ENCODE peak calls at places on chromosomes 7 and 10, in six cellular contexts. G, M, K, R, X and U are unnamed samples.

GRCh38 chr10:101012525-101013364 is 13.1 kb downstream of the LZTS2 start:
- DNase-seq in G (peak), M (peak), K (peak), R (peak), X (peak), U (peak)

GRCh38 chr7:152514771-152515105 is 78.9 kb upstream of the KMT2C start:
- DNase-seq in G (no peak), M (no peak), K (no peak), R (no peak), X (no peak), U (no peak)

GRCh38 chr10:47381427-47382379 is 2.4 kb downstream of the ZNF488 start:
- DNase-seq in G (no peak), M (no peak), K (no peak), R (no peak), X (no peak), U (no peak)

GRCh38 chr10:63201118-63201517 is 68.0 kb downstream of the NRBF2 start:
- DNase-seq in G (no peak), M (no peak), K (no peak), R (no peak), X (no peak), U (no peak)

GRCh38 chr10:22803201-22803895 is 89.0 kb upstream of the PIP4K2A start:
- DNase-seq in G (peak), M (no peak), K (no peak), R (no peak), X (no peak), U (no peak)

GRCh38 chr10:102135956-102136526 is 3.2 kb downstream of the PPRC1 start:
- DNase-seq in G (no peak), M (no peak), K (no peak), R (no peak), X (no peak), U (no peak)

GRCh38 chr10:125106586-125106985 is 53.8 kb downstream of the CTBP2 start:
- DNase-seq in G (no peak), M (no peak), K (no peak), R (no peak), X (no peak), U (no peak)

GRCh38 chr7:116708248-116708647 is 36.3 kb downstream of the MET start:
- DNase-seq in G (no peak), M (no peak), K (no peak), R (no peak), X (no peak), U (no peak)

GRCh38 chr7:44697136-44698045 is 51.3 kb upstream of the ZMIZ2 start:
- DNase-seq in G (no peak), M (no peak), K (no peak), R (no peak), X (no peak), U (peak)

GRCh38 chr7:106071999-106072714 is 40.0 kb downstream of the SYPL1 start:
- DNase-seq in G (no peak), M (peak), K (no peak), R (no peak), X (peak), U (no peak)

GRCh38 chr10:132876967-132877366 is 65.4 kb downstream of the CFAP46 start:
- DNase-seq in G (no peak), M (no peak), K (no peak), R (no peak), X (no peak), U (no peak)

GRCh38 chr10:24234784-24235183 is 25.8 kb downstream of the KIAA1217 start:
- DNase-seq in G (no peak), M (no peak), K (no peak), R (no peak), X (no peak), U (no peak)

GRCh38 chr7:31633894-31634494 is 53.0 kb upstream of the PPP1R17 start:
- DNase-seq in G (peak), M (peak), K (peak), R (no peak), X (peak), U (peak)

GRCh38 chr10:121406823-121407545 is 191.3 kb downstream of the FGFR2 start:
- DNase-seq in G (no peak), M (no peak), K (no peak), R (no peak), X (no peak), U (no peak)

GRCh38 chr10:132389631-132390454 is 7.2 kb upstream of the PWWP2B start:
- DNase-seq in G (no peak), M (no peak), K (no peak), R (no peak), X (no peak), U (no peak)

GRCh38 chr7:5528071-5528814 is 104.6 kb upstream of the TNRC18 start:
- DNase-seq in G (peak), M (no peak), K (no peak), R (no peak), X (no peak), U (no peak)

GRCh38 chr10:4790045-4790444 is 36.0 kb upstream of the AKR1E2 start:
- DNase-seq in G (no peak), M (no peak), K (no peak), R (no peak), X (no peak), U (no peak)

GRCh38 chr10:116170815-116171250 is 102.2 kb downstream of the GFRA1 start:
- DNase-seq in G (peak), M (no peak), K (no peak), R (no peak), X (no peak), U (no peak)

GRCh38 chr10:132685121-132685891 is 100.6 kb downstream of the NKX6-2 start:
- DNase-seq in G (peak), M (peak), K (no peak), R (no peak), X (peak), U (no peak)

GRCh38 chr10:110523736-110524135 is 26.0 kb downstream of the DUSP5 start:
- DNase-seq in G (no peak), M (no peak), K (no peak), R (no peak), X (no peak), U (no peak)

GRCh38 chr10:110522365-110522988 is 24.8 kb downstream of the DUSP5 start:
- DNase-seq in G (peak), M (no peak), K (no peak), R (no peak), X (peak), U (no peak)

GRCh38 chr10:110524179-110524863 is 26.6 kb downstream of the DUSP5 start:
- DNase-seq in G (no peak), M (no peak), K (no peak), R (no peak), X (no peak), U (no peak)

GRCh38 chr10:110525349-110526260 is 27.9 kb downstream of the DUSP5 start:
- DNase-seq in G (peak), M (no peak), K (no peak), R (no peak), X (no peak), U (no peak)

DNA sequence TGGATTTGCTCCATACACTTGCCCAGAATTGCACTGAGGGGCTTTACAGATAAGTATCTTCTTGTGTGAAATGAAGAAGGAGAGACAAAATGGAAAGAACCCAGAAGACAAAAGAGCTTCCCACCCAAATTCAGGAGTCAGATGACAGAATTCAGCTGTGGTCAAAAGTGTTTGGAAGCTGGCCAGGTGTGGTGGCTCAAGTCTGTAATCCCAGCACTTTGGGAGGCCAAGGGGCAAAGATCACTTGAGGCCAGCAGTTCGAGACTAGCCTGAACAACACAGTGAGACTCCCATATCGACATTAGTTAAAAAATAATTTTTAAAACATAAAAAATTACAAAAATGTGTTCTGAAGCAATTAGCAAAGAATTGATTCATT is 27.1 kb downstream of the DUSP5 start:
- DNase-seq in G (no peak), M (no peak), K (no peak), R (no peak), X (no peak), U (no peak)
- TF ChIP-seq BHLHE40 in G (no peak), M (no peak), K (no peak), R (no peak), X (no peak), U (no peak)

DNA sequence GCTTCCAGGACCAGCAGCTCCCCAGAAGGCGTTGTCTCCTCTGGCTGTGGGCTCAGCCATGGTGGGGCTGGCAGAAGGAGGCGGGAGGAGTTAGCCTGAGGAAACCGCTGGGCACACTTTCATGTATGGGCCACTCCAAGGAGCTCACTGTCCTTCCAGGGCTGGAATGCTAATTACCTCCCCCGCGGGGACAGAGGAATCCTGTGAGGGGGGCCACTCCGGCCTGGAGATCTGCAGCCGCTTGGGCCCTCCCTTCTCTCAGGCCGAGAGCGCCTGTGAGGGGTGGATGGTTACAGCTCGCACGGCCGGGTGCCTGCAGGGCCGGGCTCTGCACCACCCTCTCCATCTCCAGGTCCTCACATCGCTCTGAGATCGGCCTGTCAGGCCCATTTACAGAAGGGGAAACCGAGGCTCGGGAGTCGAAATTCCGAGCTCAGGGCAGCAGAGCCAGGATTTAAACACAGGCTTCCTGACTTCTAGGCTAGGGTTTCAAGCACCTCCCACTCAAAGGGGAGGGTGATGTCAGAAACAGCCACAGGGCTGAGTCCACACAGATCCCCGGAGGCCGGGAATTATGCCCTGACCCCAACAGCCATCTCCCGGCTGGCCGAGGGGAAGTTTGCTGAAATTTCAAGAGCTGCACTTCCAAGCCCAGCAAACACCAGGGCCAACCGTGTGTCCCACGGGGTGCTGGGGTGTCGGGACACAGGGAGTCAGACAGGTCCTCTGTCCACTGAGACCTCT is 59.1 kb downstream of the PDGFA start:
- DNase-seq in G (peak), M (no peak), K (no peak), R (no peak), X (peak), U (no peak)
- TF ChIP-seq BHLHE40 in G (no peak), M (no peak), K (no peak), R (no peak), X (no peak), U (no peak)

GRCh38 chr7:19648791-19649190 is 60.0 kb downstream of the POLR1F start:
- DNase-seq in G (no peak), M (no peak), K (no peak), R (no peak), X (no peak), U (no peak)
- TF ChIP-seq BHLHE40 in G (no peak), M (no peak), K (no peak), R (no peak), X (no peak), U (no peak)

DNA sequence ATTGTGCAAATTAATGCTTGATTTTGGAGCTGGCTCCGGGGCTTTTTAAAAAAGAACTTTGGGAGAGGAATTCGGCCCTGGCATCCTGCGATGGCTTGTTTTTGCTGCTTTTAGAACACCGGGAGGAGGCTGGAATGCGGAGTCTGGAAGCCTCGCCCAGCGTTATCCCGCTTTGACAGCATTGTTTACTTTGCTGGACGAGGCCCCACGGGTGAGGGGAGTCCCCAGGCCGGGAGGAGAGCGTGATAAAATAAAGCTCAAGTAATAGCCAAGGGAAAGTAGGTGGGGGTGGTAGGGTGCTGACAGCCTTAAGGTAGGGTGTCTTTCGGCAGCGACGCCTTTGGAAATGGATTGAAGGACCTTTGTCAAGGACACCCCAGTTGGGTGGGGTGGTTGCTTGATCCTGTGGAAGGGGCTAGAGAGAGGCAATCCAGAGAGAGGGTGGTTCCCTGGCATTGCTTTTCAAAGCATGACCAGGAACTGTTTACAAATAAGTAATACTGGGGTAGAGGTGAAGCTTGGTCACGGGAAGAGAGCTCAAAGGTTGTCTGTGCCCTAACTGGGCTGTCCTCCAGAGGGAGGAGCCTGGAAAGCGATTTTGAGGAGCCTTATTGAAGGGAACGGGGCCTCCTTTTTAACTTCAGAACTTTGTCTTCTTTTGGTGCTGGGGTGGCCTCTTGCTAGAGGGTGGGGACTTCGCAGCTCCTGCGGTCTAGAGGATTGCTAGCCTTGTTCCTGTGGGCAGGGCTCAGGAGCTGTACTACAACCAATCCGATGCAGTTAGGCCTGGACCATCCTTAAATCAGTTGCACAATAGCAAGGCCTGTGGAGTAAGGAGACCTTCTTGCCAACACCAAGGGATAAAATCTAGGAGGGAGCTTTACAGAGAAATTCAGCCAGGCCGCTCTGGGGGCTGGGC is 1.2 kb downstream of the EIF4EBP2 start:
- DNase-seq in G (peak), M (peak), K (peak), R (no peak), X (peak), U (peak)
- TF ChIP-seq BHLHE40 in G (no peak), M (no peak), K (no peak), R (peak), X (peak), U (no peak)

DNA sequence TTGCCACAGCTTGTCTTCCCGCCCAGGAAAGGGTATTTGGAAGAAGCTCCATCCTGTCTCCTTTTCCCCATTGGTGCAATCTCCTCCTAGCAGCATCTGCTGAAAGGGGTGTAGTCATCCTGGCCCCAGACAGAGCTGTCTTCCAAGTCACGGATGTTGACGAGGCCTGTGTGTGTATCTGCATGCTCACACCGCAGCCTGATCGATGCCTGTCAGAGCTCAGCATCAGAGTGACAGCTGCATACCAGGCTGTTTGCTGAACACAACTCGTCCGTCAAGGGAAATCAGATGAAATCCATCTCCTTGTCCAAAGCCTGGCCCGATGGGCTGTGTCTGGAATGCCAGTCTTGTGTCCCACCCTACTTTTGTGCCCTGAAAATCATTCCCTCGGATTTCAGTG is 21.2 kb upstream of the LRRC4 start:
- DNase-seq in G (no peak), M (no peak), K (no peak), R (no peak), X (no peak), U (no peak)
- TF ChIP-seq BHLHE40 in G (no peak), M (no peak), K (no peak), R (no peak), X (no peak), U (no peak)

GRCh38 chr10:51010977-51011376 is 63.3 kb upstream of the PRKG1 start:
- DNase-seq in G (peak), M (peak), K (peak), R (peak), X (peak), U (peak)

GRCh38 chr10:51005551-51005950 is 68.7 kb upstream of the PRKG1 start:
- DNase-seq in G (no peak), M (no peak), K (no peak), R (no peak), X (no peak), U (no peak)

GRCh38 chr10:51006686-51007085 is 67.6 kb upstream of the PRKG1 start:
- DNase-seq in G (no peak), M (no peak), K (no peak), R (no peak), X (no peak), U (no peak)

DNA sequence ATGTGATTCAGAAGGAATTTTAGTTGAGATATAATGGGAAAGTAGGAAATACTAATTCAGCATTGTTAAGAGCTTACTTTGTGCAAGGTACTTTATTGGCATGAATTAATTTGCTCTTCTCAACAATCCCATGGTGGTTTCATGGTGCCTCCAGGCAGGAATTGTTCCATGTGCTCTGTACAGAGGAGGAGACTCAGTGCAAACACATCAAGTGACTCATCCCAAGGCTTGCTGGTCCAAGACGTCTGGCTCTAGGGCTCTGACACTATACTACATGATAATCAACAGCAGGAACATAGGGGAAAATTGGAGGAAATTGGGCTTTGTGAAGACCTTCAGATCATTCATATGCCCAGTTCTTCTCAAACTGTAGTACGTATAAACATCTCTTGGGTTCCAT is 66.5 kb upstream of the PRKG1 start:
- DNase-seq in G (peak), M (no peak), K (no peak), R (no peak), X (no peak), U (no peak)
- TF ChIP-seq BHLHE40 in G (no peak), M (no peak), K (no peak), R (no peak), X (no peak), U (no peak)